ENCODE peak calls at places on chromosomes 2 and 18, in nine cellular contexts. Q is NCI-H2081; L is caudate nucleus; V is GM03348; Y is T-helper 9 cell; K is WTC11; F is HS-5; S is LHCN-M2; H is activated CD4-positive, alpha-beta T cell treated with anti-CD3 and anti-CD28 coated beads, Interleukin-2, amount 50 U/mL, for 4 hours. B is an unnamed sample.
A peak's percentile ranks its signal among the peaks of the same experiment; 100 is the strongest.

GRCh38 chr2:107197601-107198000 is 311.6 kb upstream of the ST6GAL2 start:
- DNase-seq in Q (no peak), L (no peak), V (no peak), Y (no peak), K (no peak), F (no peak), S (no peak), H (no peak), B (no peak)

GRCh38 chr2:224646242-224646846 is 61.2 kb upstream of the CUL3 start:
- DNase-seq in Q (peak; percentile 22), L (no peak), V (peak; percentile 27), Y (no peak), K (peak; percentile 26), F (no peak), S (no peak), H (no peak), B (no peak)

GRCh38 chr18:3463052-3463451 is 13.1 kb downstream of the TGIF1 start:
- DNase-seq in Q (no peak), L (no peak), V (peak; percentile 58), Y (no peak), K (no peak), F (no peak), S (peak; percentile 69), H (no peak), B (no peak)

GRCh38 chr2:105744091-105744908 is 412 bp upstream of the NCK2 start:
- DNase-seq in Q (peak; percentile 57), L (no peak), V (peak; percentile 96), Y (peak; percentile 66), K (peak; percentile 33), F (no peak), S (peak; percentile 36), H (peak; percentile 52), B (no peak)

GRCh38 chr2:85753035-85753524 is 711 bp upstream of the ATOH8 start:
- DNase-seq in Q (no peak), L (no peak), V (no peak), Y (no peak), K (no peak), F (no peak), S (no peak), H (no peak), B (no peak)

GRCh38 chr18:13267517-13267916 is 49.0 kb downstream of the LDLRAD4 start:
- DNase-seq in Q (no peak), L (no peak), V (no peak), Y (no peak), K (no peak), F (no peak), S (no peak), H (no peak), B (no peak)

GRCh38 chr2:134758632-134759031 is 39.8 kb upstream of the TMEM163 start:
- DNase-seq in Q (no peak), L (no peak), V (no peak), Y (no peak), K (no peak), F (no peak), S (no peak), H (no peak), B (no peak)

GRCh38 chr2:235719146-235719942 is 225.5 kb downstream of the AGAP1 start:
- DNase-seq in Q (no peak), L (no peak), V (no peak), Y (no peak), K (no peak), F (no peak), S (no peak), H (no peak), B (no peak)

GRCh38 chr2:75920721-75921551 is 210.2 kb upstream of the GCFC2 start:
- DNase-seq in Q (peak; percentile 73), L (no peak), V (no peak), Y (no peak), K (no peak), F (no peak), S (no peak), H (no peak), B (no peak)

GRCh38 chr2:187459242-187459641 is 11.2 kb upstream of the CALCRL start:
- DNase-seq in Q (no peak), L (no peak), V (no peak), Y (no peak), K (no peak), F (no peak), S (no peak), H (no peak), B (no peak)

GRCh38 chr2:48724278-48724677 is 31.2 kb downstream of the LHCGR start:
- DNase-seq in Q (no peak), L (no peak), V (no peak), Y (no peak), K (no peak), F (no peak), S (no peak), H (no peak), B (no peak)

GRCh38 chr2:88452980-88453582 is 588 bp upstream of the FOXI3 start:
- DNase-seq in Q (peak; percentile 13), L (no peak), V (no peak), Y (no peak), K (no peak), F (no peak), S (no peak), H (no peak), B (no peak)

GRCh38 chr2:16249269-16250055 is 309.1 kb downstream of the MYCN start:
- DNase-seq in Q (no peak), L (no peak), V (no peak), Y (no peak), K (no peak), F (no peak), S (no peak), H (no peak), B (no peak)

GRCh38 chr18:49464718-49465598 is 4.5 kb upstream of the DYM start:
- DNase-seq in Q (no peak), L (no peak), V (no peak), Y (no peak), K (peak; percentile 67), F (no peak), S (no peak), H (no peak), B (no peak)

GRCh38 chr2:61658841-61659780 is 121.0 kb upstream of the XPO1 start:
- DNase-seq in Q (peak; percentile 34), L (no peak), V (peak; percentile 47), Y (no peak), K (no peak), F (no peak), S (peak; percentile 58), H (no peak), B (no peak)

GRCh38 chr2:16522031-16522818 is 143.4 kb downstream of the CYRIA start:
- DNase-seq in Q (no peak), L (no peak), V (no peak), Y (no peak), K (no peak), F (no peak), S (no peak), H (no peak), B (no peak)

GRCh38 chr2:242040303-242040655 is 170.8 kb downstream of the RTP5 start:
- DNase-seq in Q (no peak), L (no peak), V (no peak), Y (no peak), K (no peak), F (no peak), S (no peak), H (no peak), B (no peak)

GRCh38 chr2:18214936-18215335 is 336.5 kb downstream of the KCNS3 start:
- DNase-seq in Q (no peak), L (no peak), V (no peak), Y (no peak), K (no peak), F (no peak), S (peak; percentile 13), H (no peak), B (no peak)

GRCh38 chr2:232338759-232339106 is 39.8 kb upstream of the ALPP start:
- DNase-seq in Q (no peak), L (no peak), V (no peak), Y (no peak), K (peak; percentile 11), F (no peak), S (no peak), H (no peak), B (no peak)

GRCh38 chr2:38409136-38409903 is 32.2 kb upstream of the ATL2 start:
- DNase-seq in Q (no peak), L (no peak), V (no peak), Y (no peak), K (no peak), F (no peak), S (no peak), H (no peak), B (no peak)

GRCh38 chr18:22066083-22066485 is 103.3 kb upstream of the GATA6 start:
- DNase-seq in Q (no peak), L (no peak), V (no peak), Y (no peak), K (no peak), F (no peak), S (no peak), H (no peak), B (no peak)

GRCh38 chr2:203814661-203815540 is 52.7 kb upstream of the CTLA4 start:
- DNase-seq in Q (peak; percentile 80), L (no peak), V (peak; percentile 85), Y (peak; percentile 34), K (peak; percentile 50), F (peak; percentile 69), S (peak; percentile 86), H (peak; percentile 44), B (peak; percentile 21)

GRCh38 chr2:2769481-2770431 is 438.7 kb upstream of the MYT1L start:
- DNase-seq in Q (no peak), L (no peak), V (no peak), Y (no peak), K (no peak), F (no peak), S (no peak), H (no peak), B (peak; percentile 13)

GRCh38 chr2:156331572-156332451 is 709 bp downstream of the NR4A2 start:
- DNase-seq in Q (peak; percentile 53), L (no peak), V (peak; percentile 68), Y (no peak), K (no peak), F (peak; percentile 46), S (peak; percentile 63), H (no peak), B (no peak)

GRCh38 chr2:101515512-101515911 is 40.6 kb upstream of the RFX8 start:
- DNase-seq in Q (no peak), L (no peak), V (peak; percentile 69), Y (no peak), K (no peak), F (no peak), S (peak; percentile 84), H (no peak), B (no peak)

GRCh38 chr2:152432206-152432653 is 97.3 kb downstream of the FMNL2 start:
- DNase-seq in Q (no peak), L (no peak), V (peak; percentile 75), Y (no peak), K (no peak), F (peak; percentile 97), S (peak; percentile 83), H (no peak), B (peak; percentile 59)

GRCh38 chr2:15595936-15596335 is 4.3 kb downstream of the DDX1 start:
- DNase-seq in Q (no peak), L (no peak), V (no peak), Y (no peak), K (no peak), F (no peak), S (no peak), H (no peak), B (no peak)

GRCh38 chr18:22309191-22309590 is 108.5 kb downstream of the CTAGE1 start:
- DNase-seq in Q (no peak), L (no peak), V (peak; percentile 73), Y (no peak), K (no peak), F (no peak), S (no peak), H (no peak), B (no peak)

GRCh38 chr2:96884299-96885156 is 14.6 kb upstream of the SEMA4C start:
- DNase-seq in Q (no peak), L (no peak), V (no peak), Y (no peak), K (no peak), F (no peak), S (no peak), H (no peak), B (no peak)

GRCh38 chr2:233083782-233084181 is 23.6 kb downstream of the INPP5D start:
- DNase-seq in Q (no peak), L (no peak), V (no peak), Y (no peak), K (no peak), F (no peak), S (no peak), H (no peak), B (no peak)

GRCh38 chr18:32677578-32677977 is 95.2 kb downstream of the KLHL14 start:
- DNase-seq in Q (no peak), L (no peak), V (no peak), Y (no peak), K (no peak), F (no peak), S (no peak), H (no peak), B (no peak)